ENCODE peak calls at places on chromosomes 16 and 17, in eight cellular contexts. O is AG10803, J is stomach, A is GM06990, Y is heart right ventricle, U is mucosa of descending colon, B is lower lobe of right lung, N is retinal pigment epithelial cell. M is an unnamed sample.

GRCh38 chr17:70190959-70191805 is 21.9 kb downstream of the KCNJ2 start:
- DNase-seq in U (no peak), N (no peak), O (no peak), Y (no peak), A (no peak), B (no peak), J (peak; percentile 36), M (no peak)

GRCh38 chr16:11687606-11688519 is 19.6 kb downstream of the SNN start:
- DNase-seq in A (no peak), Y (no peak), J (peak; percentile 17), O (no peak), B (no peak), U (no peak), N (no peak), M (no peak)

GRCh38 chr16:1093284-1094123 is 2.5 kb downstream of the C1QTNF8 start:
- DNase-seq in O (no peak), B (no peak), A (peak; percentile 62), U (no peak), Y (no peak), N (no peak), J (no peak), M (no peak)

GRCh38 chr17:80965606-80966005 is 26.0 kb upstream of the CHMP6 start:
- DNase-seq in J (no peak), A (peak; percentile 8), B (no peak), N (no peak), U (peak; percentile 43), Y (no peak), O (no peak), M (no peak)

GRCh38 chr16:89022051-89022836 is 45.2 kb upstream of the CBFA2T3 start:
- DNase-seq in J (no peak), A (no peak), U (peak; percentile 25), N (no peak), B (no peak), O (no peak), Y (no peak), M (no peak)

GRCh38 chr16:65655802-65656201 is 533.9 kb upstream of the CDH11 start:
- DNase-seq in U (no peak), A (no peak), N (no peak), B (no peak), J (no peak), Y (no peak), O (no peak), M (no peak)

GRCh38 chr16:920722-921121 is 50.1 kb downstream of the LMF1 start:
- DNase-seq in J (no peak), A (no peak), Y (peak; percentile 33), O (peak; percentile 79), U (peak; percentile 52), N (no peak), B (no peak), M (peak; percentile 61)

GRCh38 chr16:72093448-72094265 is at the start of the genes DHX38 and TXNL4B:
- DNase-seq in J (peak; percentile 95), Y (peak; percentile 97), O (peak; percentile 99), B (peak; percentile 95), N (peak; percentile 98), A (peak; percentile 89), U (peak; percentile 94), M (peak; percentile 99)

GRCh38 chr16:68031951-68032350 is 8.9 kb downstream of the DUS2 start:
- DNase-seq in Y (no peak), O (no peak), U (no peak), A (no peak), N (no peak), B (no peak), J (no peak), M (no peak)

GRCh38 chr17:74862108-74862901 is 2.6 kb upstream of the GRIN2C start:
- DNase-seq in O (peak; percentile 36), J (peak; percentile 70), A (no peak), U (no peak), B (peak; percentile 82), Y (peak; percentile 67), N (no peak), M (peak; percentile 91)

DNA sequence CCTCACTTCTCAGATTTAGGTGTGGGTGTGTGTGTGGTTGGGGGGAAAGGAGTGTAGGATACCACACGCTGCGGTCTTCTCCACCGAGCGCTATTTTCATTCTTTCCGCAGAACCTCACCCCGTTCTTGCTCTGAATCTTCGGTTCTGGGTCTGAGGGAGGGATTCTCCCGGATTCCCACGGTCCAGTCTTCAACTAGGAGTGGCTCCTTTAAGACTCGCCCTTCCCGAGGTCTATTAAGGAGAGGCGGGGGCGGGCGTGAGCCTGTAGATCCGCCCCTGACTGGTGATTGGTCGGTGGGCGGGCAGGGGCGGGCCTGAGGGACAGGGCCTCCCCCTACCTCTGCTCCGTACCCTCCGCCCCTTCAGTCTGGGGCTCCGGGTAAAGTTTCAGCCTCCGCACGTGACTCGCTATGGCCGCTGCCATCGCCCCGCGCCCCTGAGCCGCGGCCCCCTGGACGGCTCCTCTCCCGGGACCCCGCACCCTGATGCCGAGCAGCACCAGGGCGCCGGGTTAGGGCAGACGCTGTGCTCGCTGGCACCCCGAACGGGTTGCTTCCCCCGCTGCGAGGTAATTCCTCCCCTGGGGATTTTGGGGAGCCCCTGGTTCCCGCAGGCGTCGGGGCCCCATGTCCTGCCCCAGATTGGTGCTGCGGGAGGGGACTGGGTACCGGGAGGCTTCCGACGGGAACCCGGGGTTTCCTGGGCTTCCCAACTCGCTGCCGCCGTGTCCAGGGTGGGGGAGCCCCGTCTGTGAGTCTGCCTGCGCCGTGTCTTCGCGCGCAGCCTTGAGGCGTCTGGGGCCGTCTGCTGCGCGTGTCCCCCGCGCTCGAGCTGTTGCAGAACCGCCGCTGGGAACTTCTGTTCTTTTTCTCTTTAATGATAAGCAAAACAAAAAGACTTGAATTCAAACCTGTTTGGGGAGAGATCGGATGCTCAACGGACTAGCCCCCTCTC is 9.2 kb downstream of the RARA start:
- DNase-seq in J (peak; percentile 97), Y (peak; percentile 96), A (peak; percentile 92), O (peak; percentile 97), U (peak; percentile 97), N (peak; percentile 88), B (peak; percentile 96), M (peak; percentile 97)
- H3K4me3 ChIP-seq in J (peak overlapping the region; percentile 93), Y (peak overlapping the region; percentile 89), A (peak overlapping the region; percentile 86), O (peak overlapping the region; percentile 93), U (peak overlapping the region; percentile 47), N (peak overlapping the region; percentile 87), B (peak overlapping the region; percentile 99), M (peak overlapping the region; percentile 92)

DNA sequence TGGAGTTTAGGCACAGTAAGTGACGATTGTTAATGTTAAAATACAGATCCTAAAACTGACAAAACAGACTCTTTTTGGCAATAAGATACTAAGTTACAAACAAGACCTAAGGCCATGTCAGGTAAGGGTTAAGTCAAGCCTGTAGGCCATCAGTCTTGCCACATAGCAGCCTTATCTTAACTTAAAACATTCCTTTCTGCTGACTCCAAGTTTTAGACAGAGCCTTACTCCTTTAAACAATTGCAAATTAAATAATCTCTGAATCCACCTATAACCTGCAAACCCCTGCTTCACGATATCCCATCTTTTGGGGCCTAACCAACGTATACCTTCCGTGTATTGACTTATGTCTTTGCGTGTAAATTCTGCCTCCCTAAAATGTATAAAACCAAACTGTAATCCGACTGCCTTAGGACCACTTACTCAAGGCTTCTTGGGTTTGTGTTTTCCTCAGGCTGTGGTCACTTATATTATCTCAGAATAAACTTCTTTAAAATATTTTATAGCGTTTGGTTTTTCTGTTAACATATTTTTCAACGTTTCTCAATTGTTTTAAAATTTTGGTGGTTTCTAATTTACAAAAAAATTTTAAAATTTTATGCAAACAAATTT is 64.4 kb downstream of the EFCAB5 start:
- DNase-seq in Y (no peak), A (no peak), N (no peak), J (no peak), O (no peak), B (no peak), U (no peak), M (no peak)
- H3K4me3 ChIP-seq in Y (no peak overlapping the region), A (no peak overlapping the region), N (no peak overlapping the region), J (no peak overlapping the region), O (no peak overlapping the region), B (no peak overlapping the region), U (no peak overlapping the region), M (no peak overlapping the region)

DNA sequence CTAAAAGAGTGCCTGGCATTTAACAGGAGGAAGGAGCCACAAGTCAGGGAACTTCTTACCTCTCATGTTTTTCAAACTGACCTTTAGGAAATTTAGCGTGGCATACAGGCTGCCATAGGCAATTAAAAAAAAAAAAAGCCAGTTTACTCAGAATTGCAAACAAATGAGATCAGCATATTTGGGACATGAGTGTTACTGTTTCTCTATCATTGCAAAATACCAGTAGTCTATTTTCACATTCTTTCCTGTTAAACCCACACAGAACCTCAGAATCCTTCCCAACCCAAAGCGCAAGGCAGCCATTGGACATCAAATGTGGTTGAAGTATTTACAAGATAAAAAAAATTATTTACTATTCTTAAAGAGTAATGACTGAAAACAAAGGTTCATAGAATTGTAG is 366.4 kb upstream of the DYNLRB2 start:
- DNase-seq in U (no peak), J (no peak), B (no peak), Y (no peak), O (peak; percentile 95), A (no peak), N (no peak), M (no peak)
- H3K4me3 ChIP-seq in U (no peak overlapping the region), J (no peak overlapping the region), B (no peak overlapping the region), Y (no peak overlapping the region), O (no peak overlapping the region), A (no peak overlapping the region), N (no peak overlapping the region), M (no peak overlapping the region)

GRCh38 chr17:37368577-37368976 is 7.2 kb upstream of the C17orf78 start:
- DNase-seq in O (peak; percentile 60), A (no peak), B (no peak), J (no peak), Y (no peak), N (no peak), U (no peak), M (no peak)
- H3K4me3 ChIP-seq in O (no peak overlapping the region), A (no peak overlapping the region), B (no peak overlapping the region), J (no peak overlapping the region), Y (no peak overlapping the region), N (no peak overlapping the region), U (no peak overlapping the region), M (no peak overlapping the region)

GRCh38 chr17:82020874-82021727 is 1.6 kb downstream of the CENPX start:
- DNase-seq in O (peak; percentile 77), N (no peak), J (peak; percentile 81), U (peak; percentile 81), B (peak; percentile 85), A (peak; percentile 58), Y (peak; percentile 62), M (peak; percentile 82)
- H3K4me3 ChIP-seq in O (peak overlapping the region; percentile 29), N (no peak overlapping the region), J (peak overlapping the region; percentile 88), U (no peak overlapping the region), B (no peak overlapping the region), A (peak overlapping the region; percentile 87), Y (no peak overlapping the region), M (peak overlapping the region; percentile 98)

GRCh38 chr17:7438050-7438614 is 1.2 kb upstream of the FGF11 start:
- DNase-seq in B (peak; percentile 86), U (peak; percentile 80), Y (peak; percentile 74), J (peak; percentile 53), N (no peak), O (no peak), A (peak; percentile 42), M (no peak)
- H3K4me3 ChIP-seq in B (peak overlapping the region; percentile 76), U (no peak overlapping the region), Y (peak overlapping the region; percentile 59), J (peak overlapping the region; percentile 57), N (peak overlapping the region; percentile 52), O (peak overlapping the region; percentile 31), A (peak overlapping the region; percentile 29), M (no peak overlapping the region)

DNA sequence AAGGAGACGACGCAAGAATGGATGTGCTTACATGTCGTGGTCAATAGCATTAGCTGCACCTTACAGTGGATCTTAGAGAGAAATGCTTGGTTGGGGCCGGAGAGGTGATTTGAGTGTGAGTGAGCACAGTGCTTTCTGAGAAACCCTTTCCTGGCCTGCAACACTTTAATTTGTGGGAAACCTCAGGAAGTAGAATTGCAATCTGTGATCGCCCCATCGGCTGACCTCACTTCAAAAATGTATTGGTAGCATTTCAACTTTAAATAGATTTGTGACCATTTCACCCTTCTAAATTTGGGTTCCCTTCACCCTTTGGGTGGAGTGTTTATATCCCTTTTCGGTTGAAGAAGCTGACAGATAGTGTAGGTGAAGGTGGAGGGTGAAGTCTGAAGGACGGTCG is 13.2 kb downstream of the PRKCB start:
- DNase-seq in Y (no peak), O (no peak), B (no peak), U (no peak), A (no peak), J (no peak), N (no peak), M (no peak)
- H3K4me3 ChIP-seq in Y (no peak overlapping the region), O (no peak overlapping the region), B (no peak overlapping the region), U (no peak overlapping the region), A (no peak overlapping the region), J (no peak overlapping the region), N (no peak overlapping the region), M (no peak overlapping the region)

M was measured in Karpas-422.